ENCODE peak calls at places on chromosomes 12 and 14, in five cellular contexts. C is fibroblast of lung, N is tibial nerve, Q is astrocyte, S is A172. W is an unnamed sample.

GRCh38 chr12:101813117-101813516 is 17.6 kb downstream of the GNPTAB start:
- DNase-seq in C (no peak), N (no peak), Q (no peak), S (no peak), W (no peak)

GRCh38 chr14:90830931-90831701 is 14.9 kb upstream of the TTC7B start:
- DNase-seq in C (no peak), N (no peak), Q (no peak), S (no peak), W (no peak)

GRCh38 chr14:50531595-50532501 is 521 bp downstream of the MAP4K5 start:
- DNase-seq in C (peak; percentile 41), N (peak; percentile 35), Q (no peak), S (no peak), W (peak; percentile 48)

GRCh38 chr12:131087302-131087818 is 133.7 kb downstream of the ADGRD1 start:
- DNase-seq in C (no peak), N (no peak), Q (no peak), S (no peak), W (no peak)

GRCh38 chr12:27462851-27463250 is 16.3 kb downstream of the SMCO2 start:
- DNase-seq in C (peak; percentile 20), N (no peak), Q (no peak), S (peak; percentile 6), W (peak; percentile 5)

GRCh38 chr14:75471059-75471458 is 43.2 kb downstream of the JDP2 start:
- DNase-seq in C (no peak), N (no peak), Q (no peak), S (no peak), W (no peak)

GRCh38 chr14:69519701-69520100 is 35.2 kb downstream of the PLEKHD1 start:
- DNase-seq in C (no peak), N (no peak), Q (no peak), S (no peak), W (no peak)

GRCh38 chr12:132353811-132354210 is 24.4 kb upstream of the GALNT9 start:
- DNase-seq in C (no peak), N (no peak), Q (no peak), S (no peak), W (no peak)

GRCh38 chr14:90839889-90840266 is 23.6 kb upstream of the TTC7B start:
- DNase-seq in C (no peak), N (no peak), Q (no peak), S (no peak), W (no peak)

GRCh38 chr12:3157581-3158328 is 80.6 kb downstream of the TSPAN9 start:
- DNase-seq in C (no peak), N (no peak), Q (no peak), S (no peak), W (no peak)

GRCh38 chr12:130583317-130583716 is 132.8 kb downstream of the RIMBP2 start:
- DNase-seq in C (no peak), N (no peak), Q (no peak), S (no peak), W (no peak)

GRCh38 chr14:105221598-105222178 is 26.6 kb upstream of the BTBD6 start:
- DNase-seq in C (no peak), N (no peak), Q (no peak), S (no peak), W (no peak)

GRCh38 chr14:58747181-58747580 is 109.4 kb downstream of the DACT1 start:
- DNase-seq in C (peak; percentile 98), N (peak; percentile 85), Q (peak; percentile 96), S (peak; percentile 7), W (no peak)

GRCh38 chr12:57741413-57741789 is 2.9 kb upstream of the AGAP2 start:
- DNase-seq in C (no peak), N (no peak), Q (no peak), S (no peak), W (no peak)

GRCh38 chr12:571795-572531 is 91.3 kb downstream of the NINJ2 start:
- DNase-seq in C (no peak), N (no peak), Q (no peak), S (peak; percentile 21), W (peak; percentile 78)

GRCh38 chr12:125092108-125092871 is 27.1 kb downstream of the AACS start:
- DNase-seq in C (peak; percentile 6), N (no peak), Q (no peak), S (no peak), W (no peak)

GRCh38 chr14:63174760-63175191 is 29.5 kb upstream of the RHOJ start:
- DNase-seq in C (peak; percentile 77), N (peak; percentile 59), Q (peak; percentile 98), S (peak; percentile 81), W (no peak)

GRCh38 chr12:71797506-71797905 is 42.1 kb upstream of the TBC1D15 start:
- DNase-seq in C (no peak), N (no peak), Q (no peak), S (no peak), W (no peak)

GRCh38 chr12:101604132-101604531 is 9.4 kb downstream of the MYBPC1 start:
- DNase-seq in C (no peak), N (no peak), Q (no peak), S (no peak), W (no peak)

GRCh38 chr14:98325761-98326160 is 946.2 kb downstream of the BCL11B start:
- DNase-seq in C (no peak), N (no peak), Q (peak; percentile 3), S (no peak), W (no peak)

GRCh38 chr14:49975799-49976198 is 82.9 kb downstream of the ARF6 start:
- DNase-seq in C (no peak), N (no peak), Q (no peak), S (peak; percentile 26), W (no peak)

GRCh38 chr14:50344116-50344775 is 32.1 kb downstream of the DMAC2L start:
- DNase-seq in C (no peak), N (no peak), Q (peak; percentile 49), S (peak; percentile 45), W (no peak)

GRCh38 chr12:96500686-96501085 is 11.3 kb downstream of the CFAP54 start:
- DNase-seq in C (peak; percentile 71), N (no peak), Q (no peak), S (peak; percentile 55), W (peak; percentile 26)

GRCh38 chr12:131755305-131756113 is 44.6 kb downstream of the SFSWAP start:
- DNase-seq in C (peak; percentile 31), N (no peak), Q (no peak), S (peak; percentile 42), W (no peak)

GRCh38 chr12:64142784-64143183 is 79.3 kb downstream of the KICS2 start:
- DNase-seq in C (no peak), N (no peak), Q (no peak), S (no peak), W (no peak)

GRCh38 chr12:2582631-2583616 is 211.8 kb upstream of the FKBP4 start:
- DNase-seq in C (peak; percentile 45), N (peak; percentile 50), Q (peak; percentile 8), S (peak; percentile 10), W (peak; percentile 62)